ENCODE peak calls at places on chromosomes 3 and 15, in six cellular contexts. W, F, V, R, K and E are unnamed samples. For H3K36me3, the result is how much of the 10 kb centered on the place peaks cover.

GRCh38 chr15:82315519-82316246 is 33.6 kb downstream of the GOLGA6L10 start:
- DNase-seq in W (no peak), F (no peak), V (no peak), R (no peak), K (no peak), E (no peak)

GRCh38 chr3:64351713-64352595 is 126.7 kb upstream of the PRICKLE2 start:
- DNase-seq in W (peak), F (peak), V (peak), R (peak), K (no peak), E (peak)

GRCh38 chr3:63976166-63976861 is 47.0 kb downstream of the PSMD6 start:
- DNase-seq in W (no peak), F (peak), V (peak), R (peak), K (no peak), E (peak)

GRCh38 chr3:66609660-66610547 is 109.1 kb upstream of the LRIG1 start:
- DNase-seq in W (no peak), F (peak), V (peak), R (peak), K (no peak), E (peak)

GRCh38 chr15:37517106-37517505 is 416.8 kb upstream of the MEIS2 start:
- DNase-seq in W (no peak), F (no peak), V (no peak), R (no peak), K (no peak), E (peak)

GRCh38 chr15:23035964-23036566 is 3.3 kb downstream of the TUBGCP5 start:
- DNase-seq in W (peak), F (peak), V (peak), R (peak), K (peak), E (peak)

GRCh38 chr3:194395201-194395600 is 3.9 kb downstream of the GP5 start:
- DNase-seq in W (no peak), F (peak), V (no peak), R (peak), K (no peak), E (no peak)

GRCh38 chr3:11660242-11660641 is 16.5 kb upstream of the VGLL4 start:
- DNase-seq in W (peak), F (no peak), V (no peak), R (no peak), K (no peak), E (no peak)

GRCh38 chr15:99435138-99435695 is 130.6 kb upstream of the MEF2A start:
- DNase-seq in W (peak), F (peak), V (no peak), R (no peak), K (no peak), E (no peak)

GRCh38 chr3:184172681-184173373 is 1.8 kb upstream of the AP2M1 start:
- DNase-seq in W (no peak), F (no peak), V (peak), R (peak), K (no peak), E (peak)

GRCh38 chr3:11901286-11901875 is 54.7 kb upstream of the TAMM41 start:
- DNase-seq in W (no peak), F (no peak), V (no peak), R (no peak), K (no peak), E (no peak)

GRCh38 chr15:29268706-29269484 is 727 bp downstream of the NSMCE3 start:
- DNase-seq in W (no peak), F (peak), V (peak), R (peak), K (peak), E (peak)

GRCh38 chr15:74580538-74581350 is 34.9 kb upstream of the CLK3 start:
- DNase-seq in W (no peak), F (peak), V (no peak), R (no peak), K (no peak), E (no peak)

GRCh38 chr3:27356976-27357375 is 12.2 kb downstream of the NEK10 start:
- DNase-seq in W (no peak), F (no peak), V (peak), R (no peak), K (no peak), E (no peak)

GRCh38 chr3:142904639-142905441 is 16.0 kb upstream of the PCOLCE2 start:
- DNase-seq in W (peak), F (peak), V (peak), R (no peak), K (peak), E (peak)

GRCh38 chr3:72748659-72749058 is 99.6 kb downstream of the SHQ1 start:
- DNase-seq in W (no peak), F (no peak), V (no peak), R (no peak), K (no peak), E (no peak)

GRCh38 chr3:185789891-185790830 is 34.7 kb downstream of the IGF2BP2 start:
- DNase-seq in W (no peak), F (no peak), V (no peak), R (peak), K (no peak), E (no peak)

GRCh38 chr3:122665226-122665786 is 15.3 kb upstream of the PARP14 start:
- DNase-seq in W (no peak), F (no peak), V (no peak), R (no peak), K (no peak), E (no peak)

GRCh38 chr3:42501321-42501680 is 1.1 kb upstream of the VIPR1 start:
- DNase-seq in W (peak), F (no peak), V (no peak), R (no peak), K (no peak), E (no peak)

GRCh38 chr3:160180581-160181216 is 44.5 kb upstream of the C3orf80 start:
- DNase-seq in W (no peak), F (no peak), V (peak), R (no peak), K (no peak), E (peak)

GRCh38 chr3:105731686-105732085 is 137.1 kb downstream of the CBLB start:
- DNase-seq in W (no peak), F (no peak), V (no peak), R (peak), K (no peak), E (no peak)

GRCh38 chr3:191391873-191392808 is 61.8 kb upstream of the UTS2B start:
- DNase-seq in W (no peak), F (no peak), V (no peak), R (no peak), K (no peak), E (no peak)

GRCh38 chr3:85576091-85576690 is 617.4 kb downstream of the CADM2 start:
- DNase-seq in W (peak), F (peak), V (peak), R (peak), K (peak), E (no peak)

GRCh38 chr15:67117356-67117755 is 52.0 kb downstream of the SMAD3 start:
- DNase-seq in W (no peak), F (no peak), V (peak), R (peak), K (no peak), E (peak)

DNA sequence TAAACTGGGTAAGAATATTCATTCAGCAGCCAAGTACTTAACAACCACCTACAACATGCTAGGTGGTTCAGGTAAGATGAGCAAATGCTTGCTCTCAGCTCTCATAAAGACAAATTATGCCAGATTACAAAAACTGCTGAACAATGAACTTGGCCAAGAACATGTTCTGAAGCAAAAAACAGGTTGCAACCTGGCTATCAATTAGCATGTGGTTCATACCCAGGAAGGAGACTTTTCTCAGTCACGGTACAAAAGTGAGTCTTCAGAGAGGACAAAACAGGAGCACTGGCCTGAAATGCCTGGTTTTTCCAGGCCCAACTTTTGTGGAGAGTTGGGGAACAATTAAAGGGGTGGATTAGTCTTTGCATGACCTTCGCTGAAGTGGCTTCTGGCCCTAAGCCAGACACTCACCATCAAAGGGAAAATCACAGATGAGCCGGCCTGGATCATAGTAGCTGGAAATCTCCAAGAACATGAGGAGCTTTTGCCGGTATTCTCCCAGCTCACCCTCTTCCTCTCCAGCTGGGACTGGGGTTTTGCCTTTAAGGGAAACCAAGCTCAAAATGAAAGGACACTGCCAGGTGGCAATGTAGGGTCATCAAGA is 7.6 kb upstream of the PLA2G4F start:
- DNase-seq in W (no peak), F (no peak), V (no peak), R (no peak), K (no peak), E (no peak)
- H3K36me3 ChIP-seq in W (half or more), F (under half), V (half or more), R (half or more), K (under half), E (half or more)

DNA sequence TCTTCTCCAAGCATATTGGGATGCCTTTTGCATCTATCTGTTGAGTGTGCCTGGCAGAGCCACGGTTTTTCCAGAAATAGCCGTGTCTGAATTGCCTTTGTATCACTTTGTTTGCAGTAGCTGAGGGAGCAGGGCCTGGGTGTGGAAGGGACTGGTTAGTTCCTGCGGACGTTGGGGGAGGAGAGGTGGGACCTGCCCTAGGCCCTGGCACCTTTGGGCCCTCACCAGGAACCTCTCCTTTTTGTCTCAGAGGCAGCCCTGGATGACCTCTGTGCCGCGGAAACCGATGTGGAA is 18.6 kb downstream of the ATRIP start:
- DNase-seq in W (no peak), F (no peak), V (no peak), R (no peak), K (no peak), E (no peak)
- H3K36me3 ChIP-seq in W (half or more), F (under half), V (under half), R (under half), K (under half), E (under half)

DNA sequence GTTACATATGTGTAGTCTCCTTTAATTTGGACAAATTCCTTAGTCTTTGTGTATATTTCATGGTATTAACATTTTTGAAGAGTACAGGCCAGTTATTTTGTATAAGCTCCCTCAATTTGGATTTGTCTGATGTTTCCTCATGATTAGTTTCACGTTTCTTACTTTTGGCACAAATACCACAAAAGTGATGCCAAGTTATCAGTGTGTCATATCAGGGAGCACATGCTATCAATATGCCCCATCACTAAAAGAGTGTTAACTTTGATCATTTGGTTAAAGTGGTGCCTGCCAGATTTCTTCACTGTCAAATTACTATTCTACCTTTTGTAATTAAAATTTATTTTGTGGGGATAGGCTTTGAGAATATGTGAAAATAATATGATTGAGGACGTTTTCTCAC is 14.6 kb downstream of the PCNP start:
- DNase-seq in W (no peak), F (no peak), V (no peak), R (no peak), K (no peak), E (no peak)
- H3K36me3 ChIP-seq in W (half or more), F (under half), V (half or more), R (under half), K (under half), E (under half)

GRCh38 chr3:8517490-8517889 is 15.9 kb downstream of the LMCD1 start:
- DNase-seq in W (no peak), F (no peak), V (no peak), R (no peak), K (no peak), E (no peak)
- H3K36me3 ChIP-seq in W (under half), F (under half), V (under half), R (under half), K (under half), E (under half)

GRCh38 chr3:48414376-48415250 is 15.3 kb downstream of the PLXNB1 start:
- DNase-seq in W (no peak), F (no peak), V (no peak), R (no peak), K (no peak), E (no peak)
- H3K36me3 ChIP-seq in W (half or more), F (half or more), V (under half), R (half or more), K (under half), E (under half)

GRCh38 chr3:149368201-149368849 is 9.1 kb downstream of the TM4SF1 start:
- DNase-seq in W (no peak), F (peak), V (no peak), R (peak), K (no peak), E (no peak)

GRCh38 chr3:149368850-149369497 is 8.5 kb downstream of the TM4SF1 start:
- DNase-seq in W (no peak), F (peak), V (peak), R (no peak), K (no peak), E (no peak)

GRCh38 chr3:149371723-149372114 is 5.7 kb downstream of the TM4SF1 start:
- DNase-seq in W (no peak), F (no peak), V (peak), R (no peak), K (no peak), E (no peak)

GRCh38 chr3:149371001-149371722 is 6.3 kb downstream of the TM4SF1 start:
- DNase-seq in W (no peak), F (peak), V (peak), R (peak), K (no peak), E (peak)

GRCh38 chr3:149369991-149370866 is 7.2 kb downstream of the TM4SF1 start:
- DNase-seq in W (no peak), F (peak), V (peak), R (peak), K (no peak), E (no peak)
- H3K36me3 ChIP-seq in W (under half), F (under half), V (under half), R (under half), K (under half), E (under half)